ENCODE peak calls at places on chromosomes 2 and 18, in ten cellular contexts. U, Q, Z, I, B, H, T, C, L and R are unnamed samples.
A peak's percentile ranks its signal among the peaks of the same experiment; 100 is the strongest.

GRCh38 chr2:215063526-215063925 is 74.9 kb downstream of the ABCA12 start:
- DNase-seq in L (no peak), T (no peak), H (no peak), B (no peak), U (no peak), I (no peak), Z (no peak), C (no peak), Q (no peak), R (no peak)

GRCh38 chr2:96260404-96261260 is 5.2 kb downstream of the TMEM127 start:
- DNase-seq in T (no peak), I (peak; percentile 78), Z (peak; percentile 23), H (peak; percentile 85), Q (no peak), L (peak; percentile 82), B (peak; percentile 14), C (peak; percentile 94), U (peak; percentile 64), R (peak; percentile 95)

GRCh38 chr2:197073701-197074433 is 147.4 kb upstream of the PGAP1 start:
- DNase-seq in B (no peak), H (no peak), C (no peak), U (no peak), I (peak; percentile 86), Q (no peak), L (peak; percentile 20), Z (no peak), T (no peak), R (no peak)

GRCh38 chr2:14978836-14979235 is 346.3 kb downstream of the LRATD1 start:
- DNase-seq in C (no peak), I (no peak), H (no peak), B (no peak), T (no peak), L (no peak), Z (no peak), Q (no peak), U (no peak), R (no peak)

GRCh38 chr2:104179644-104180043 is 674.3 kb upstream of the POU3F3 start:
- DNase-seq in H (no peak), Z (no peak), Q (no peak), L (no peak), I (no peak), B (no peak), U (no peak), C (no peak), T (no peak), R (no peak)

GRCh38 chr2:240351088-240351741 is 84.2 kb upstream of the GPC1 start:
- DNase-seq in I (peak; percentile 18), Z (no peak), H (no peak), Q (no peak), L (no peak), T (no peak), U (no peak), B (no peak), C (peak; percentile 45), R (no peak)

GRCh38 chr18:55384551-55385275 is 203.3 kb downstream of the TCF4 start:
- DNase-seq in Q (no peak), C (peak; percentile 59), H (no peak), Z (no peak), B (no peak), I (no peak), U (no peak), L (peak; percentile 9), T (no peak), R (peak; percentile 43)

GRCh38 chr2:205408690-205409089 is 273.6 kb upstream of the NRP2 start:
- DNase-seq in I (no peak), H (no peak), B (no peak), Q (no peak), U (no peak), Z (peak; percentile 35), L (no peak), T (no peak), C (peak; percentile 44), R (no peak)

GRCh38 chr2:135840601-135841000 is 3.6 kb upstream of the LCT start:
- DNase-seq in U (no peak), Q (no peak), C (no peak), Z (no peak), B (no peak), T (no peak), L (no peak), H (no peak), I (no peak), R (peak; percentile 37)

GRCh38 chr2:86393521-86394490 is 47.4 kb upstream of the KDM3A start:
- DNase-seq in T (no peak), I (peak; percentile 52), B (no peak), C (peak; percentile 77), Z (peak; percentile 51), U (no peak), L (no peak), H (no peak), Q (no peak), R (peak; percentile 46)

GRCh38 chr2:68385907-68386287 is 20.8 kb downstream of the PLEK start:
- DNase-seq in I (no peak), U (no peak), T (no peak), L (no peak), Q (no peak), C (no peak), B (no peak), H (no peak), Z (no peak), R (no peak)